ENCODE peak calls at places on chromosomes 5 and 9, in ten cellular contexts. One of them, this sample, is unnamed.

GRCh38 chr5:35856186-35857003 is at the start of gene IL7R:
- DNase-seq in activated CD8-positive, alpha-beta memory T cell treated with anti-CD3 and anti-CD28 coated beads for 24 hours: no peak
- DNase-seq in AML-193: peak; percentile 89
- DNase-seq in activated CD8-positive, alpha-beta T cell treated with anti-CD3 and anti-CD28 coated beads, Interleukin-2, amount 10 ng/mL, durations not matched to agents 7 days and 5 days: no peak
- DNase-seq in AG04449: no peak
- DNase-seq in hippocampal formation: no peak
- DNase-seq in lung microvascular endothelial cell: no peak
- DNase-seq in SJCRH30: no peak
- DNase-seq in HCEC 1CT: peak; percentile 61
- DNase-seq in fibroblast of the conjunctiva: no peak
- DNase-seq in this sample: no peak

GRCh38 chr5:168686837-168687236 is 107.7 kb upstream of the PANK3 start:
- DNase-seq in HCEC 1CT: no peak
- DNase-seq in AML-193: no peak
- DNase-seq in fibroblast of the conjunctiva: no peak
- DNase-seq in hippocampal formation: no peak
- DNase-seq in SJCRH30: no peak
- DNase-seq in activated CD8-positive, alpha-beta T cell treated with anti-CD3 and anti-CD28 coated beads, Interleukin-2, amount 10 ng/mL, durations not matched to agents 7 days and 5 days: no peak
- DNase-seq in lung microvascular endothelial cell: no peak
- DNase-seq in activated CD8-positive, alpha-beta memory T cell treated with anti-CD3 and anti-CD28 coated beads for 24 hours: no peak
- DNase-seq in AG04449: no peak
- DNase-seq in this sample: no peak

GRCh38 chr5:96871686-96872085 is 4.6 kb upstream of the ERAP2 start:
- DNase-seq in HCEC 1CT: no peak
- DNase-seq in AML-193: no peak
- DNase-seq in SJCRH30: no peak
- DNase-seq in activated CD8-positive, alpha-beta memory T cell treated with anti-CD3 and anti-CD28 coated beads for 24 hours: no peak
- DNase-seq in lung microvascular endothelial cell: no peak
- DNase-seq in AG04449: no peak
- DNase-seq in fibroblast of the conjunctiva: no peak
- DNase-seq in hippocampal formation: no peak
- DNase-seq in activated CD8-positive, alpha-beta T cell treated with anti-CD3 and anti-CD28 coated beads, Interleukin-2, amount 10 ng/mL, durations not matched to agents 7 days and 5 days: no peak
- DNase-seq in this sample: no peak

GRCh38 chr9:76729980-76730737 is 34.1 kb upstream of the PCA3 start:
- DNase-seq in fibroblast of the conjunctiva: no peak
- DNase-seq in lung microvascular endothelial cell: no peak
- DNase-seq in SJCRH30: no peak
- DNase-seq in hippocampal formation: no peak
- DNase-seq in activated CD8-positive, alpha-beta memory T cell treated with anti-CD3 and anti-CD28 coated beads for 24 hours: no peak
- DNase-seq in AG04449: no peak
- DNase-seq in AML-193: no peak
- DNase-seq in HCEC 1CT: no peak
- DNase-seq in activated CD8-positive, alpha-beta T cell treated with anti-CD3 and anti-CD28 coated beads, Interleukin-2, amount 10 ng/mL, durations not matched to agents 7 days and 5 days: no peak
- DNase-seq in this sample: no peak

GRCh38 chr9:38686923-38687322 is 33.0 kb downstream of the FAM240B start:
- DNase-seq in HCEC 1CT: no peak
- DNase-seq in activated CD8-positive, alpha-beta T cell treated with anti-CD3 and anti-CD28 coated beads, Interleukin-2, amount 10 ng/mL, durations not matched to agents 7 days and 5 days: no peak
- DNase-seq in fibroblast of the conjunctiva: no peak
- DNase-seq in SJCRH30: no peak
- DNase-seq in hippocampal formation: no peak
- DNase-seq in AG04449: no peak
- DNase-seq in activated CD8-positive, alpha-beta memory T cell treated with anti-CD3 and anti-CD28 coated beads for 24 hours: no peak
- DNase-seq in lung microvascular endothelial cell: no peak
- DNase-seq in AML-193: no peak
- DNase-seq in this sample: no peak

GRCh38 chr5:137231535-137231934 is 267.6 kb downstream of the SPOCK1 start:
- DNase-seq in HCEC 1CT: no peak
- DNase-seq in activated CD8-positive, alpha-beta T cell treated with anti-CD3 and anti-CD28 coated beads, Interleukin-2, amount 10 ng/mL, durations not matched to agents 7 days and 5 days: no peak
- DNase-seq in AG04449: no peak
- DNase-seq in activated CD8-positive, alpha-beta memory T cell treated with anti-CD3 and anti-CD28 coated beads for 24 hours: no peak
- DNase-seq in lung microvascular endothelial cell: no peak
- DNase-seq in SJCRH30: no peak
- DNase-seq in fibroblast of the conjunctiva: no peak
- DNase-seq in hippocampal formation: no peak
- DNase-seq in AML-193: no peak
- DNase-seq in this sample: no peak

GRCh38 chr5:172370648-172371248 is 83.6 kb downstream of the SH3PXD2B start:
- DNase-seq in SJCRH30: peak; percentile 53
- DNase-seq in AML-193: peak; percentile 13
- DNase-seq in AG04449: no peak
- DNase-seq in hippocampal formation: no peak
- DNase-seq in activated CD8-positive, alpha-beta memory T cell treated with anti-CD3 and anti-CD28 coated beads for 24 hours: no peak
- DNase-seq in HCEC 1CT: peak; percentile 49
- DNase-seq in fibroblast of the conjunctiva: peak; percentile 43
- DNase-seq in lung microvascular endothelial cell: peak; percentile 50
- DNase-seq in activated CD8-positive, alpha-beta T cell treated with anti-CD3 and anti-CD28 coated beads, Interleukin-2, amount 10 ng/mL, durations not matched to agents 7 days and 5 days: peak; percentile 69
- DNase-seq in this sample: no peak

GRCh38 chr5:13331585-13331984 is 612.9 kb downstream of the DNAH5 start:
- DNase-seq in lung microvascular endothelial cell: no peak
- DNase-seq in HCEC 1CT: no peak
- DNase-seq in activated CD8-positive, alpha-beta T cell treated with anti-CD3 and anti-CD28 coated beads, Interleukin-2, amount 10 ng/mL, durations not matched to agents 7 days and 5 days: no peak
- DNase-seq in SJCRH30: no peak
- DNase-seq in fibroblast of the conjunctiva: no peak
- DNase-seq in activated CD8-positive, alpha-beta memory T cell treated with anti-CD3 and anti-CD28 coated beads for 24 hours: no peak
- DNase-seq in AML-193: no peak
- DNase-seq in AG04449: no peak
- DNase-seq in hippocampal formation: no peak
- DNase-seq in this sample: no peak

GRCh38 chr5:73631500-73631899 is 5.5 kb downstream of the ARHGEF28 start:
- DNase-seq in lung microvascular endothelial cell: no peak
- DNase-seq in activated CD8-positive, alpha-beta memory T cell treated with anti-CD3 and anti-CD28 coated beads for 24 hours: no peak
- DNase-seq in AG04449: no peak
- DNase-seq in AML-193: no peak
- DNase-seq in HCEC 1CT: peak; percentile 30
- DNase-seq in SJCRH30: no peak
- DNase-seq in fibroblast of the conjunctiva: no peak
- DNase-seq in activated CD8-positive, alpha-beta T cell treated with anti-CD3 and anti-CD28 coated beads, Interleukin-2, amount 10 ng/mL, durations not matched to agents 7 days and 5 days: no peak
- DNase-seq in hippocampal formation: no peak
- DNase-seq in this sample: no peak

GRCh38 chr5:170571885-170572284 is 68.1 kb downstream of the KCNIP1 start:
- DNase-seq in AML-193: no peak
- DNase-seq in HCEC 1CT: no peak
- DNase-seq in activated CD8-positive, alpha-beta memory T cell treated with anti-CD3 and anti-CD28 coated beads for 24 hours: no peak
- DNase-seq in activated CD8-positive, alpha-beta T cell treated with anti-CD3 and anti-CD28 coated beads, Interleukin-2, amount 10 ng/mL, durations not matched to agents 7 days and 5 days: no peak
- DNase-seq in AG04449: no peak
- DNase-seq in hippocampal formation: no peak
- DNase-seq in lung microvascular endothelial cell: no peak
- DNase-seq in SJCRH30: no peak
- DNase-seq in fibroblast of the conjunctiva: no peak
- DNase-seq in this sample: no peak

This sample was measured in globus pallidus.